ENCODE peak calls at places on chromosomes 2 and 18, in ten cellular contexts. V is lung, X is esophagus squamous epithelium, F is stomach, Z is upper lobe of right lung, L is tibial nerve, B is Panc1, H is testis, M is heart left ventricle, P is prostate gland. G is an unnamed sample. For H3K4me1, the result is how much of the 10 kb centered on the place peaks cover.

GRCh38 chr2:235170536-235171510 is 219.0 kb downstream of the SH3BP4 start:
- DNase-seq in H (no peak), B (no peak), Z (no peak), V (no peak), F (no peak), P (no peak), L (no peak), M (no peak), X (no peak), G (peak)

GRCh38 chr2:151287513-151288250 is 1.8 kb downstream of the NMI start:
- DNase-seq in L (no peak), H (no peak), F (no peak), V (no peak), P (no peak), X (no peak), B (no peak), M (no peak), Z (no peak), G (no peak)

GRCh38 chr18:21907451-21907850 is 166.9 kb downstream of the MIB1 start:
- DNase-seq in L (no peak), M (no peak), B (no peak), P (no peak), F (no peak), V (no peak), X (no peak), Z (no peak), H (no peak), G (no peak)

GRCh38 chr2:9972621-9973445 is 21.3 kb downstream of the GRHL1 start:
- DNase-seq in B (no peak), P (no peak), F (peak), V (no peak), L (peak), M (no peak), X (no peak), Z (no peak), H (no peak), G (peak)

GRCh38 chr2:190359896-190360376 is 16.5 kb downstream of the INPP1 start:
- DNase-seq in B (no peak), M (peak), L (no peak), H (peak), V (no peak), X (no peak), F (peak), Z (no peak), P (peak), G (peak)

GRCh38 chr2:68027959-68028358 is 34.8 kb downstream of the C1D start:
- DNase-seq in B (no peak), L (no peak), Z (no peak), P (no peak), M (no peak), H (no peak), F (no peak), V (no peak), X (no peak), G (no peak)

GRCh38 chr2:85516649-85517389 is 22.1 kb upstream of the MAT2A start:
- DNase-seq in V (no peak), Z (no peak), X (no peak), M (no peak), L (no peak), P (peak), F (peak), B (no peak), H (no peak), G (no peak)

GRCh38 chr2:106581755-106582430 is 94.7 kb downstream of the CD8B2 start:
- DNase-seq in X (no peak), F (peak), P (peak), L (peak), M (peak), Z (peak), V (no peak), B (no peak), H (peak), G (peak)

GRCh38 chr2:236168110-236169067 is at the start of gene GBX2:
- DNase-seq in L (no peak), F (no peak), Z (peak), M (no peak), P (no peak), V (no peak), H (peak), X (no peak), B (no peak), G (peak)

GRCh38 chr2:48131503-48132293 is 225.4 kb upstream of the FBXO11 start:
- DNase-seq in M (no peak), P (no peak), X (no peak), V (no peak), B (no peak), F (no peak), Z (no peak), L (no peak), H (no peak), G (no peak)

GRCh38 chr2:185967335-185967734 is 228.7 kb downstream of the FSIP2 start:
- DNase-seq in L (no peak), V (no peak), F (no peak), B (no peak), X (no peak), H (no peak), M (no peak), Z (no peak), P (no peak), G (no peak)

GRCh38 chr2:25371253-25372241 is 29.8 kb upstream of the DNMT3A start:
- DNase-seq in F (peak), Z (peak), H (no peak), L (no peak), B (no peak), V (no peak), X (no peak), M (no peak), P (no peak), G (no peak)

GRCh38 chr2:74481961-74482800 is 617 bp downstream of the CCDC142 start:
- DNase-seq in X (no peak), B (no peak), M (no peak), P (no peak), H (peak), Z (no peak), F (no peak), V (peak), L (no peak), G (no peak)

GRCh38 chr2:239166201-239166834 is 234.5 kb downstream of the HDAC4 start:
- DNase-seq in V (no peak), Z (peak), H (no peak), B (no peak), X (no peak), F (no peak), P (no peak), M (peak), L (no peak), G (no peak)

GRCh38 chr2:28430790-28431418 is 38.2 kb downstream of the FOSL2 start:
- DNase-seq in M (no peak), H (no peak), P (no peak), Z (no peak), F (no peak), L (no peak), V (no peak), X (no peak), B (no peak), G (no peak)

GRCh38 chr2:11681722-11682589 is 12.0 kb upstream of the NTSR2 start:
- DNase-seq in X (no peak), H (peak), F (peak), B (no peak), Z (no peak), P (peak), V (no peak), M (no peak), L (no peak), G (peak)

GRCh38 chr18:2880473-2880872 is 33.7 kb downstream of the EMILIN2 start:
- DNase-seq in X (no peak), V (peak), H (no peak), P (no peak), F (no peak), Z (no peak), B (no peak), L (no peak), M (peak), G (no peak)
- H3K27ac ChIP-seq in X (no peak), V (peak), H (no peak), P (no peak), F (no peak), Z (no peak), B (no peak), L (no peak), M (no peak), G (peak)

GRCh38 chr2:174963437-174964400 is 41.5 kb downstream of the CHN1 start:
- DNase-seq in P (no peak), V (no peak), H (no peak), B (no peak), X (no peak), L (no peak), Z (no peak), F (no peak), M (no peak), G (no peak)
- H3K4me1 ChIP-seq in P (under half), V (under half), H (under half), B (under half), X (under half), L (under half), Z (under half), F (under half), M (under half), G (under half)

DNA sequence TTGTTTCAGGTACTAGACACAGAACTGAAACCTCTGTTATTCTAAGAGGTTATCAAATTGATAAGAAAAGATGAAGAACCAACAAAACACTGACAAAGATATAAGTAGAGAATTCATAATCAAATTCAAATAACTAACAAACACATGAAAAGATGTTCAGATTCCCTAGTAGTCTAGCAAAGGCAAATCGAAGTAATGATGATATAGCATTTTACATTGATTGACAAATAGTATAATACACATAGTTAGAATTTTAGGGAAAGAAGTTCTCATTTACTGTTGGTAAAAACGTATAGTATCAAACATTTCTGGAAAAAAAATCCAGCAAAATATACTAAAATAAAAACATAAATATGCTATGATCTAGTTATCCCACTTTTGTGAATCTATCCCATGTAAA is 50.6 kb downstream of the DNAH7 start:
- DNase-seq in F (no peak), B (no peak), P (no peak), M (no peak), Z (no peak), L (no peak), X (no peak), H (no peak), V (no peak), G (no peak)
- TF ChIP-seq CTCF in F (no peak), B (no peak), P (no peak), M (no peak), Z (no peak), L (no peak), X (no peak), H (no peak), V (no peak), G (no peak)

DNA sequence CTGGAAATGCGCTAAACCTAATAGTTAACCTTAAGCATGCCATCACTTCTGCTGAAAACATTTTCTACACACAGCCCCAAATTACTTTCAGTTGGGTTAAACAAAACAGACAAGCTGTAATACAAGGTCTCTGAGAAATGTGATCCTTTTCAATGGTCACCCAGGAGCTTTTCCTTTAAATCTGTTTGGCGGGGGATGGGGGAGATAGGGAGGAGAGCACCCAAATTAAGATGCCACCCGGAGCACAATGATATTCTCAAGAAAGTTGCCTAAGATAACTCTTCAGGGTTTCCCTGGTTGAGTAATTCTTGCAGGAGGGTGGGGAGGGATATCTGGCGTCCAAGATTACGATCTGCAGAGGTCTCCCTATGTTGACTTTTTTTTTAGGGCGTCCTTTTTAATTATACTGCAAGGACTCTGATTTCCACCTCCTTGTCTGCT is 971 bp downstream of the GAREM1 start:
- DNase-seq in L (no peak), X (no peak), V (no peak), M (no peak), P (no peak), Z (no peak), B (no peak), H (no peak), F (no peak), G (no peak)
- H3K27ac ChIP-seq in L (peak), X (peak), V (peak), M (peak), P (peak), Z (peak), B (peak), H (peak), F (peak), G (peak)

GRCh38 chr2:233480490-233481202 is 85.9 kb downstream of the USP40 start:
- DNase-seq in P (peak), V (peak), L (no peak), B (no peak), M (peak), X (no peak), F (peak), H (no peak), Z (peak), G (peak)

GRCh38 chr2:233485726-233486125 is 80.9 kb downstream of the USP40 start:
- DNase-seq in H (no peak), M (no peak), P (no peak), X (no peak), V (no peak), B (no peak), Z (no peak), F (no peak), L (no peak), G (no peak)

GRCh38 chr2:233481368-233482142 is 85.0 kb downstream of the USP40 start:
- DNase-seq in M (no peak), X (no peak), V (peak), P (peak), L (no peak), B (no peak), H (no peak), F (peak), Z (peak), G (no peak)

GRCh38 chr2:233479616-233480489 is 86.7 kb downstream of the USP40 start:
- DNase-seq in F (no peak), P (no peak), B (no peak), L (no peak), Z (peak), X (no peak), H (no peak), M (no peak), V (peak), G (no peak)

GRCh38 chr2:233482616-233483015 is 84.0 kb downstream of the USP40 start:
- DNase-seq in P (no peak), M (no peak), X (no peak), V (peak), B (no peak), Z (peak), L (no peak), H (peak), F (no peak), G (no peak)
- H3K4me1 ChIP-seq in P (under half), M (under half), X (under half), V (under half), B (under half), Z (under half), L (under half), H (under half), F (under half), G (under half)

GRCh38 chr18:50356036-50356945 is 18.6 kb upstream of the SKA1 start:
- DNase-seq in Z (no peak), X (no peak), B (no peak), M (no peak), V (no peak), F (no peak), P (no peak), L (no peak), H (no peak), G (no peak)
- TF ChIP-seq CTCF in Z (peak), X (no peak), B (no peak), M (no peak), V (no peak), F (no peak), P (no peak), L (no peak), H (no peak), G (no peak)

GRCh38 chr2:72989770-72990556 is 72.6 kb downstream of the EMX1 start:
- DNase-seq in B (no peak), L (no peak), Z (no peak), H (peak), F (peak), V (no peak), P (no peak), X (no peak), M (peak), G (no peak)
- H3K27ac ChIP-seq in B (no peak), L (peak), Z (no peak), H (no peak), F (no peak), V (peak), P (no peak), X (no peak), M (peak), G (peak)

DNA sequence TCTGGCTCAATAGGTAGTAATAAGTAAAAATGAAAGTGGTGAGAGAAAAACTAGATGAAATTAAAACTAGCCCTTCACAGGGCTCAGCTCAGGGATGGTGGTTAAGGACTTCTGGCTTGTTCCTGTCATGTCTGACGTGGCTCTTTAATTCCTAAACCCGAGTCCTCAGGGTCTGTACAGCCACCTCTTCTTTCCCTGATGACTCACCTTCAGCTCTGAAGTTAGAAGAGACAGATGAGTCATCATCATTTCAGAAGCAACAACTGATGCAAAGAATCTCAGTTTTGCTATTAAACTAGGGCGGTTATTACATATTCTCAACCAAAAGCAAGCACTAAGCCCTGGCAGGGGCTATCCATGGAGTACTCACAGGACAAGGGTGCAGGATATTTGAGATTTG is 24.0 kb upstream of the ITGB6 start:
- DNase-seq in B (no peak), M (no peak), L (no peak), V (no peak), H (no peak), X (no peak), Z (no peak), P (no peak), F (no peak), G (no peak)
- H3K4me1 ChIP-seq in B (half or more), M (under half), L (under half), V (under half), H (under half), X (half or more), Z (under half), P (under half), F (under half), G (half or more)

GRCh38 chr2:102449370-102449974 is 23.6 kb upstream of the SLC9A4 start:
- DNase-seq in F (peak), P (peak), X (no peak), V (peak), Z (no peak), B (peak), H (peak), M (peak), L (peak), G (peak)

GRCh38 chr2:102444233-102444632 is 21.3 kb downstream of the IL18RAP start:
- DNase-seq in P (no peak), V (no peak), Z (no peak), X (no peak), B (no peak), H (no peak), M (no peak), L (no peak), F (no peak), G (no peak)

GRCh38 chr2:102442967-102443828 is 20.2 kb downstream of the IL18RAP start:
- DNase-seq in L (peak), H (peak), P (peak), X (no peak), F (no peak), M (no peak), V (no peak), Z (no peak), B (peak), G (peak)

GRCh38 chr2:102451968-102452367 is 21.1 kb upstream of the SLC9A4 start:
- DNase-seq in V (no peak), F (no peak), M (no peak), X (no peak), B (no peak), P (no peak), Z (no peak), L (no peak), H (no peak), G (no peak)

GRCh38 chr2:102446936-102447335 is 24.0 kb downstream of the IL18RAP start:
- DNase-seq in M (no peak), Z (no peak), P (no peak), B (no peak), L (no peak), H (no peak), X (no peak), F (no peak), V (no peak), G (no peak)
- TF ChIP-seq CTCF in M (no peak), Z (no peak), P (no peak), B (no peak), L (no peak), H (no peak), X (no peak), F (no peak), V (no peak), G (no peak)

DNA sequence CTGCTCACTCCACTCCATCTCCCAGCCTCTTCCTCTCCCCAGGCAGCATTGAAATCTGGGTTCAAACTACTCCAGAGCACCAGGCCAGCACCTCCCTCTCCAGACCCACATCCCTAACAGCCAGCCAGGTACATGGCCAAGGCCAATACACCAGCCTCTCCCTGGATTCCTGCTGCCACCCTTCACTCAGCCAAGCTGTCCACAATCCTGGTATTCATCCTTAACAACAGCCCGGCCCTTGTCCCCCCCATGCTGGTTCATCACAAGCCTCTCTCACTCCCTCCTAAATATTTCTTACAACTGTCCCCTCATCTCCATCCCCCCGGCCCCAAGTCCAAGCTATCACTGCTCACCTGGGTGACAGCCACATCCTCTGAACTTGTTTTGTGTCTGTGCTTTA is 129.9 kb upstream of the HAAO start:
- DNase-seq in Z (no peak), H (no peak), X (no peak), P (no peak), V (no peak), M (no peak), B (no peak), F (no peak), L (no peak), G (no peak)
- H3K27ac ChIP-seq in Z (peak), H (peak), X (peak), P (peak), V (no peak), M (peak), B (no peak), F (no peak), L (peak), G (no peak)